ENCODE peak calls at places on chromosomes 3 and 15, in four cellular contexts. One of them, this sample, is unnamed.

GRCh38 chr3:35322070-35322469 is 317.3 kb upstream of the ARPP21 start:
- DNase-seq in activated gamma-delta T cell treated with Interleukin-2 at 50 U/mL for 16 hours: no peak
- DNase-seq in NCI-H748 treated with DMSO at 0.1 percent for 48 hours: no peak
- DNase-seq in IMR-90: no peak
- DNase-seq in this sample: no peak

GRCh38 chr15:31280831-31281216 is 45.8 kb upstream of the KLF13 start:
- DNase-seq in NCI-H748 treated with DMSO at 0.1 percent for 48 hours: no peak
- DNase-seq in activated gamma-delta T cell treated with Interleukin-2 at 50 U/mL for 16 hours: no peak
- DNase-seq in IMR-90: no peak
- DNase-seq in this sample: no peak

GRCh38 chr3:100756441-100756840 is 47.1 kb downstream of the TFG start:
- DNase-seq in IMR-90: no peak
- DNase-seq in activated gamma-delta T cell treated with Interleukin-2 at 50 U/mL for 16 hours: no peak
- DNase-seq in NCI-H748 treated with DMSO at 0.1 percent for 48 hours: no peak
- DNase-seq in this sample: no peak

GRCh38 chr3:24343084-24343783 is 151.4 kb downstream of the THRB start:
- DNase-seq in NCI-H748 treated with DMSO at 0.1 percent for 48 hours: no peak
- DNase-seq in IMR-90: peak; percentile 13
- DNase-seq in activated gamma-delta T cell treated with Interleukin-2 at 50 U/mL for 16 hours: no peak
- DNase-seq in this sample: no peak

GRCh38 chr3:114363554-114364202 is 69.8 kb downstream of the TIGIT start:
- DNase-seq in activated gamma-delta T cell treated with Interleukin-2 at 50 U/mL for 16 hours: no peak
- DNase-seq in IMR-90: peak; percentile 87
- DNase-seq in NCI-H748 treated with DMSO at 0.1 percent for 48 hours: no peak
- DNase-seq in this sample: no peak

GRCh38 chr3:1469248-1469647 is 376.4 kb downstream of the CNTN6 start:
- DNase-seq in IMR-90: no peak
- DNase-seq in NCI-H748 treated with DMSO at 0.1 percent for 48 hours: no peak
- DNase-seq in activated gamma-delta T cell treated with Interleukin-2 at 50 U/mL for 16 hours: no peak
- DNase-seq in this sample: no peak

GRCh38 chr3:52831500-52832301 is 1.2 kb upstream of the ITIH4 start:
- DNase-seq in activated gamma-delta T cell treated with Interleukin-2 at 50 U/mL for 16 hours: no peak
- DNase-seq in NCI-H748 treated with DMSO at 0.1 percent for 48 hours: no peak
- DNase-seq in IMR-90: peak; percentile 76
- DNase-seq in this sample: no peak

GRCh38 chr3:15015456-15015855 is 49.7 kb downstream of the MRPS25 start:
- DNase-seq in NCI-H748 treated with DMSO at 0.1 percent for 48 hours: no peak
- DNase-seq in IMR-90: peak; percentile 3
- DNase-seq in activated gamma-delta T cell treated with Interleukin-2 at 50 U/mL for 16 hours: no peak
- DNase-seq in this sample: no peak

GRCh38 chr3:187777331-187778046 is 32.2 kb upstream of the BCL6 start:
- DNase-seq in activated gamma-delta T cell treated with Interleukin-2 at 50 U/mL for 16 hours: peak; percentile 37
- DNase-seq in IMR-90: peak; percentile 27
- DNase-seq in NCI-H748 treated with DMSO at 0.1 percent for 48 hours: no peak
- DNase-seq in this sample: no peak

GRCh38 chr3:170760174-170760526 is 109.8 kb downstream of the RPL22L1 start:
- DNase-seq in IMR-90: peak; percentile 40
- DNase-seq in activated gamma-delta T cell treated with Interleukin-2 at 50 U/mL for 16 hours: no peak
- DNase-seq in NCI-H748 treated with DMSO at 0.1 percent for 48 hours: no peak
- DNase-seq in this sample: no peak

GRCh38 chr3:172285844-172286243 is 162.4 kb downstream of the GHSR start:
- DNase-seq in NCI-H748 treated with DMSO at 0.1 percent for 48 hours: no peak
- DNase-seq in activated gamma-delta T cell treated with Interleukin-2 at 50 U/mL for 16 hours: no peak
- DNase-seq in IMR-90: peak; percentile 70
- DNase-seq in this sample: no peak

GRCh38 chr3:133092676-133093075 is 54.5 kb downstream of the TMEM108 start:
- DNase-seq in activated gamma-delta T cell treated with Interleukin-2 at 50 U/mL for 16 hours: no peak
- DNase-seq in IMR-90: peak; percentile 13
- DNase-seq in NCI-H748 treated with DMSO at 0.1 percent for 48 hours: no peak
- DNase-seq in this sample: no peak

GRCh38 chr3:13238687-13239466 is 165.6 kb upstream of the IQSEC1 start:
- DNase-seq in NCI-H748 treated with DMSO at 0.1 percent for 48 hours: no peak
- DNase-seq in activated gamma-delta T cell treated with Interleukin-2 at 50 U/mL for 16 hours: no peak
- DNase-seq in IMR-90: no peak
- DNase-seq in this sample: no peak

GRCh38 chr3:48404440-48405342 is 25.2 kb downstream of the PLXNB1 start:
- DNase-seq in activated gamma-delta T cell treated with Interleukin-2 at 50 U/mL for 16 hours: no peak
- DNase-seq in IMR-90: no peak
- DNase-seq in NCI-H748 treated with DMSO at 0.1 percent for 48 hours: no peak
- DNase-seq in this sample: no peak

GRCh38 chr15:40069178-40070165 is 30.5 kb upstream of the SRP14 start:
- DNase-seq in IMR-90: no peak
- DNase-seq in NCI-H748 treated with DMSO at 0.1 percent for 48 hours: peak; percentile 83
- DNase-seq in activated gamma-delta T cell treated with Interleukin-2 at 50 U/mL for 16 hours: no peak
- DNase-seq in this sample: peak; percentile 75

This sample was measured in NCI-H1436.